ENCODE peak calls at places on chromosomes 12 and 14, in four cellular contexts. One of them, this sample, is unnamed.

GRCh38 chr14:103846569-103847438 is 571 bp downstream of the PPP1R13B start:
- DNase-seq in GM12878: no peak
- DNase-seq in H1: peak
- DNase-seq in HepG2: no peak
- DNase-seq in this sample: no peak

GRCh38 chr14:32524609-32525391 is 195.7 kb downstream of the AKAP6 start:
- DNase-seq in GM12878: no peak
- DNase-seq in H1: no peak
- DNase-seq in HepG2: no peak
- DNase-seq in this sample: no peak

GRCh38 chr12:99213047-99213446 is 434.5 kb upstream of the GARIN6 start:
- DNase-seq in GM12878: no peak
- DNase-seq in H1: no peak
- DNase-seq in HepG2: no peak
- DNase-seq in this sample: no peak

GRCh38 chr12:92912052-92912451 is 17.0 kb downstream of the EEA1 start:
- DNase-seq in GM12878: no peak
- DNase-seq in H1: no peak
- DNase-seq in HepG2: no peak
- DNase-seq in this sample: no peak

GRCh38 chr12:11652351-11653040 is 3.0 kb downstream of the ETV6 start:
- DNase-seq in GM12878: peak
- DNase-seq in H1: no peak
- DNase-seq in HepG2: no peak
- DNase-seq in this sample: no peak

GRCh38 chr14:37179896-37180502 is 7.6 kb upstream of the SLC25A21 start:
- DNase-seq in GM12878: no peak
- DNase-seq in H1: no peak
- DNase-seq in HepG2: no peak
- DNase-seq in this sample: no peak

GRCh38 chr12:86698581-86698980 is 442.4 kb upstream of the MGAT4C start:
- DNase-seq in GM12878: no peak
- DNase-seq in H1: no peak
- DNase-seq in HepG2: no peak
- DNase-seq in this sample: no peak

GRCh38 chr12:19572920-19573558 is 133.7 kb downstream of the AEBP2 start:
- DNase-seq in GM12878: no peak
- DNase-seq in H1: peak
- DNase-seq in HepG2: peak
- DNase-seq in this sample: peak

GRCh38 chr12:5332521-5332920 is 99.4 kb upstream of the NTF3 start:
- DNase-seq in GM12878: no peak
- DNase-seq in H1: no peak
- DNase-seq in HepG2: no peak
- DNase-seq in this sample: no peak

GRCh38 chr12:93292731-93293566 is 84.8 kb upstream of the NUDT4 start:
- DNase-seq in GM12878: no peak
- DNase-seq in H1: no peak
- DNase-seq in HepG2: peak
- DNase-seq in this sample: no peak

GRCh38 chr12:48979602-48980388 is 1.7 kb downstream of the WNT1 start:
- DNase-seq in GM12878: no peak
- DNase-seq in H1: no peak
- DNase-seq in HepG2: no peak
- DNase-seq in this sample: no peak

GRCh38 chr14:29037428-29037827 is 270.8 kb downstream of the FOXG1 start:
- DNase-seq in GM12878: no peak
- DNase-seq in H1: no peak
- DNase-seq in HepG2: no peak
- DNase-seq in this sample: no peak

DNA sequence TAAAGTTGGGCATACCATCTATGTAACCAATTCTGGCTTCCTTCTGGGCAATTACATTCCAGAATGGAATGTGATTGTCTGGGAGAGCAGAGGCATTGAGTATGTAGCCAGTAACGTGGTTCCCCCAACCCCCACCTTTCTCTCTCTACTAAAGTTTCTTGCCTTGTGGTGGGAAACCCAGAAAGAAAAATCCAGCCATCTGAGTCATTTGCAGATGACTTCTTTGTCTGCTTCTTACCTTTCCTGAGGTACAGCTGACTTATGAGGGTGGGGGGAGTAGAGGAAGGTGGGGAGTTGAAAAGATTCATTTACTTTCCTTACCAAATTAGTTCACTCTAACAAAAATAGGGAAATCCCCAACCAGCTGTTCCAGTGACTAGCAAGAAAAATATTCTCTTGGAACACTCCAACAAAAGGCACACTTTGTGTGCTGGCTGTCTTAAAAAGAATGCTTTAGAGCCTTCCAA is 112.1 kb upstream of the FRMD6 start:
- DNase-seq in GM12878: no peak
- DNase-seq in H1: no peak
- DNase-seq in HepG2: no peak
- DNase-seq in this sample: peak
- TF ChIP-seq SUZ12 in GM12878: no peak
- TF ChIP-seq SUZ12 in H1: no peak
- TF ChIP-seq SUZ12 in HepG2: no peak
- TF ChIP-seq SUZ12 in this sample: no peak

DNA sequence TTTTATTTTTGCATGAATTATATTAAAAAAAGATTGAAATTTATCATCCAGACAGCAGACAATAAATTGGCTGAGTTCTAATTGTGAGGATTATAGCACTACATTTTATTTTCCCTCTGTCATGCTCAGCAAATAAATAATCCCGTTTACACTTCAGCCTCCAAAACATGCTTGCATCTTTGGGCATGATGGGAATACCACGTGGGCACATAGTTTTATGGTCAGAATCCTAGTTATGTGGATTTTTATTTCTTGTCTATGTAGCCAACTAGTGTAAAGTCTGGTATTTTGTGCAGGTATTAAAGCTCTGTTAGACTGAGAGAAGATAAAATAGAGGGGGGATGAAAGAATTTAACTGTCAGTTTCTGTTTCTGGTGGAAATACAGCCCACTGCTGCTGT is 276.9 kb upstream of the E2F7 start:
- DNase-seq in GM12878: no peak
- DNase-seq in H1: no peak
- DNase-seq in HepG2: no peak
- DNase-seq in this sample: no peak
- TF ChIP-seq ZNF274 in GM12878: no peak
- TF ChIP-seq ZNF274 in H1: no peak
- TF ChIP-seq ZNF274 in HepG2: no peak
- TF ChIP-seq ZNF274 in this sample: no peak

GRCh38 chr12:132196038-132196872 is 52.0 kb downstream of the NOC4L start:
- DNase-seq in GM12878: no peak
- DNase-seq in H1: no peak
- DNase-seq in HepG2: no peak
- DNase-seq in this sample: no peak
- TF ChIP-seq SUZ12 in GM12878: no peak
- TF ChIP-seq SUZ12 in H1: no peak
- TF ChIP-seq SUZ12 in HepG2: no peak
- TF ChIP-seq SUZ12 in this sample: no peak

GRCh38 chr14:101201535-101202125 is 298.1 kb upstream of the RTL1 start:
- DNase-seq in GM12878: no peak
- DNase-seq in H1: peak
- DNase-seq in HepG2: no peak
- DNase-seq in this sample: no peak
- TF ChIP-seq ZNF274 in GM12878: no peak
- TF ChIP-seq ZNF274 in H1: no peak
- TF ChIP-seq ZNF274 in HepG2: no peak
- TF ChIP-seq ZNF274 in this sample: no peak

GRCh38 chr14:61107148-61107641 is 126.2 kb downstream of the SLC38A6 start:
- DNase-seq in GM12878: no peak
- DNase-seq in H1: no peak
- DNase-seq in HepG2: no peak
- DNase-seq in this sample: no peak

GRCh38 chr14:61104358-61104757 is 123.3 kb downstream of the SLC38A6 start:
- DNase-seq in GM12878: no peak
- DNase-seq in H1: peak
- DNase-seq in HepG2: no peak
- DNase-seq in this sample: no peak

GRCh38 chr14:61107896-61108295 is 126.9 kb downstream of the SLC38A6 start:
- DNase-seq in GM12878: no peak
- DNase-seq in H1: peak
- DNase-seq in HepG2: no peak
- DNase-seq in this sample: no peak

GRCh38 chr14:61108742-61109141 is 127.7 kb downstream of the SLC38A6 start:
- DNase-seq in GM12878: no peak
- DNase-seq in H1: peak
- DNase-seq in HepG2: no peak
- DNase-seq in this sample: no peak

DNA sequence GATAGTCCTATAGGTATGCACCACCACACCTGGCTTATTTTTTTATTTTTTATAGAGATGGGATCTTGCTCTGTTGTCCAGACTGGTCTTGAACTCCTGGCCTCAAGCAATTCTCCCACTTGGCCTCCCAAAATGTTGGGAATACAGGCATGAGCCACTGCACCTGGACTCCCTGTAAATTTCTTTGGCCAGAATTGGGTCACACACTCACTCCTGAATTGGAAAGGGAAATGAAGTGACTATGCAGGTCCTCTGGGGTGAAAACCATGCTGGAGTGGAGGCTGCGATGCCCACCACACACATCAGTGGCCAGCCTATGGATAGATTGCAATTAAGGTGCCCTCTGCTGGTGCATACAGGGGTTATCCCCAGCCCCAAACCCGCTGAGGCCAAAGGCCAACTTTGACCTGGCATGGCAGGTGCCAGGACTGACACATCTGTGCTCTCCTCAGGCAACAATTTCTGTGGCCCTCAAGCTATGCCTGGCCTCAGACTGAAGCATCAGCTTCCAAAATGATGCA is 125.6 kb downstream of the SLC38A6 start:
- DNase-seq in GM12878: no peak
- DNase-seq in H1: peak
- DNase-seq in HepG2: no peak
- DNase-seq in this sample: no peak
- TF ChIP-seq SUZ12 in GM12878: no peak
- TF ChIP-seq SUZ12 in H1: no peak
- TF ChIP-seq SUZ12 in HepG2: no peak
- TF ChIP-seq SUZ12 in this sample: no peak

GRCh38 chr12:123998344-123998941 is 25.4 kb downstream of the ZNF664 start:
- DNase-seq in GM12878: no peak
- DNase-seq in H1: no peak
- DNase-seq in HepG2: no peak
- DNase-seq in this sample: no peak

GRCh38 chr12:123995023-123995422 is 22.0 kb downstream of the ZNF664 start:
- DNase-seq in GM12878: no peak
- DNase-seq in H1: no peak
- DNase-seq in HepG2: no peak
- DNase-seq in this sample: no peak

GRCh38 chr12:123997033-123997822 is 24.2 kb downstream of the ZNF664 start:
- DNase-seq in GM12878: no peak
- DNase-seq in H1: no peak
- DNase-seq in HepG2: no peak
- DNase-seq in this sample: no peak

GRCh38 chr12:123997908-123998307 is 24.9 kb downstream of the ZNF664 start:
- DNase-seq in GM12878: no peak
- DNase-seq in H1: no peak
- DNase-seq in HepG2: no peak
- DNase-seq in this sample: no peak

DNA sequence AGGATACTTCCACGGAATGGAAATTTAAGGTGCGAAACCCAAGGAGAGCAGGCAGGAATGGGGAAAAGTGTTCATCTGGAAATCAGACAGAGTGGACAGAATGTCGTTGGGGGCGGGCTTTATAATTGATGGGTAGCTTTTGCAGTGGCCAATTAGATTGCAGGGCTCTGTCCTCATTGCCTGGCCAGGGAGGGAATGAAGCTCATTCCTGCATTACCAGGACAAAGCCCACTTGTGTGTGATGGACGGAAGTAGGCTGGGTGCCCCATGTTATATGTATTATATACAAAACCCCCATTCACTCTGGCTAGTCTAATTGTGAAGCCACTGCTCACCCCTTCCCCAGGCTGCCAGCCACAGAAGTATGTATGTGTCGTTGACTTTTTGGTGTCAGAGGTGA is 23.6 kb downstream of the ZNF664 start:
- DNase-seq in GM12878: no peak
- DNase-seq in H1: no peak
- DNase-seq in HepG2: no peak
- DNase-seq in this sample: no peak
- TF ChIP-seq ZNF274 in GM12878: no peak
- TF ChIP-seq ZNF274 in H1: no peak
- TF ChIP-seq ZNF274 in HepG2: no peak
- TF ChIP-seq ZNF274 in this sample: no peak

GRCh38 chr12:125525879-125526278 is 460.6 kb downstream of the AACS start:
- DNase-seq in GM12878: no peak
- DNase-seq in H1: no peak
- DNase-seq in HepG2: no peak
- DNase-seq in this sample: no peak

GRCh38 chr12:125530876-125531275 is 465.6 kb downstream of the AACS start:
- DNase-seq in GM12878: no peak
- DNase-seq in H1: no peak
- DNase-seq in HepG2: no peak
- DNase-seq in this sample: no peak

GRCh38 chr12:125533434-125534029 is 468.3 kb downstream of the AACS start:
- DNase-seq in GM12878: no peak
- DNase-seq in H1: peak
- DNase-seq in HepG2: peak
- DNase-seq in this sample: peak

DNA sequence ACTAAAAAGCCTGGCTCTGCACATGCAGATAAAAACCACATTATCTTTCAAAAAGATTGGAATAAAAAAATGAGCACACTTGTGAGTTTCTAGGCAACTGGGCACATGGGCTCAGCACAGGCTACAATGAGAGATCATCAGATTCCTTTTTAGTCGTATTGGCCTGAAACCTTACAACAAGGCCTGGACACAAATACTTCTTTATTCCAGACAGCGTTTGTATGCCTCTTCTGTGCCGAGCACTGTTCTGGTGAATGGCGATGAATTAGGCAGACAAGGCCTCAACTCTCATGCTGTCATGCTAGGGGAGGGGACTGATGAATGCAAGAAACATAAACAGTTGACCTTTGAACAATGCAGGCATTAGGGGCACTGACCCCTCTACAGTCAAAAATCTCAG is 463.1 kb downstream of the AACS start:
- DNase-seq in GM12878: no peak
- DNase-seq in H1: no peak
- DNase-seq in HepG2: no peak
- DNase-seq in this sample: no peak
- TF ChIP-seq SUZ12 in GM12878: no peak
- TF ChIP-seq SUZ12 in H1: no peak
- TF ChIP-seq SUZ12 in HepG2: no peak
- TF ChIP-seq SUZ12 in this sample: no peak

This sample was measured in NT2/D1.